ENCODE peak calls at places on chromosomes 6 and 20, in eight cellular contexts. One of them, this sample, is unnamed.

GRCh38 chr20:57087102-57087501 is 179.3 kb downstream of the BMP7 start:
- DNase-seq in RWPE1: no peak
- DNase-seq in Peyer's patch: no peak
- DNase-seq in heart left ventricle: peak; percentile 23
- DNase-seq in lung: no peak
- DNase-seq in neural progenitor cell: no peak
- DNase-seq in left lung: peak; percentile 55
- DNase-seq in hepatocyte: no peak
- DNase-seq in this sample: no peak

GRCh38 chr20:20407891-20408805 is 40.2 kb downstream of the INSM1 start:
- DNase-seq in Peyer's patch: no peak
- DNase-seq in lung: no peak
- DNase-seq in left lung: no peak
- DNase-seq in heart left ventricle: no peak
- DNase-seq in hepatocyte: no peak
- DNase-seq in neural progenitor cell: peak; percentile 18
- DNase-seq in RWPE1: no peak
- DNase-seq in this sample: peak; percentile 74

GRCh38 chr6:170062209-170062903 is 228.5 kb downstream of the DLL1 start:
- DNase-seq in neural progenitor cell: no peak
- DNase-seq in lung: no peak
- DNase-seq in left lung: peak; percentile 64
- DNase-seq in RWPE1: no peak
- DNase-seq in heart left ventricle: no peak
- DNase-seq in Peyer's patch: no peak
- DNase-seq in hepatocyte: no peak
- DNase-seq in this sample: peak; percentile 3

GRCh38 chr6:105522626-105523322 is 119.9 kb upstream of the PREP start:
- DNase-seq in heart left ventricle: no peak
- DNase-seq in hepatocyte: no peak
- DNase-seq in RWPE1: peak; percentile 21
- DNase-seq in lung: no peak
- DNase-seq in left lung: no peak
- DNase-seq in neural progenitor cell: no peak
- DNase-seq in Peyer's patch: no peak
- DNase-seq in this sample: no peak

GRCh38 chr6:38239719-38240451 is 399.8 kb downstream of the BTBD9 start:
- DNase-seq in hepatocyte: no peak
- DNase-seq in RWPE1: no peak
- DNase-seq in Peyer's patch: no peak
- DNase-seq in neural progenitor cell: no peak
- DNase-seq in lung: no peak
- DNase-seq in left lung: no peak
- DNase-seq in heart left ventricle: no peak
- DNase-seq in this sample: no peak

GRCh38 chr6:12538881-12539357 is 177.6 kb upstream of the PHACTR1 start:
- DNase-seq in RWPE1: no peak
- DNase-seq in Peyer's patch: no peak
- DNase-seq in lung: no peak
- DNase-seq in left lung: no peak
- DNase-seq in heart left ventricle: peak; percentile 75
- DNase-seq in hepatocyte: peak; percentile 53
- DNase-seq in neural progenitor cell: no peak
- DNase-seq in this sample: no peak

GRCh38 chr6:153616506-153616905 is 422.5 kb upstream of the OPRM1 start:
- DNase-seq in lung: no peak
- DNase-seq in Peyer's patch: no peak
- DNase-seq in heart left ventricle: no peak
- DNase-seq in RWPE1: no peak
- DNase-seq in hepatocyte: no peak
- DNase-seq in neural progenitor cell: peak; percentile 19
- DNase-seq in left lung: no peak
- DNase-seq in this sample: no peak

GRCh38 chr6:32148722-32149576 is 2.8 kb downstream of the PRRT1 start:
- DNase-seq in left lung: peak; percentile 87
- DNase-seq in lung: peak; percentile 63
- DNase-seq in neural progenitor cell: peak; percentile 70
- DNase-seq in Peyer's patch: peak; percentile 27
- DNase-seq in heart left ventricle: peak; percentile 63
- DNase-seq in hepatocyte: peak; percentile 72
- DNase-seq in RWPE1: peak; percentile 64
- DNase-seq in this sample: no peak

GRCh38 chr20:38082894-38083293 is 49.3 kb downstream of the RPRD1B start:
- DNase-seq in left lung: no peak
- DNase-seq in lung: no peak
- DNase-seq in RWPE1: no peak
- DNase-seq in hepatocyte: no peak
- DNase-seq in heart left ventricle: no peak
- DNase-seq in neural progenitor cell: no peak
- DNase-seq in Peyer's patch: no peak
- DNase-seq in this sample: no peak

GRCh38 chr6:135451617-135452190 is 45.8 kb downstream of the AHI1 start:
- DNase-seq in hepatocyte: peak; percentile 55
- DNase-seq in RWPE1: peak; percentile 5
- DNase-seq in left lung: no peak
- DNase-seq in Peyer's patch: no peak
- DNase-seq in neural progenitor cell: peak; percentile 44
- DNase-seq in lung: no peak
- DNase-seq in heart left ventricle: no peak
- DNase-seq in this sample: no peak

GRCh38 chr20:59912609-59913008 is 20.8 kb downstream of the SYCP2 start:
- DNase-seq in heart left ventricle: no peak
- DNase-seq in lung: no peak
- DNase-seq in left lung: no peak
- DNase-seq in neural progenitor cell: no peak
- DNase-seq in hepatocyte: no peak
- DNase-seq in Peyer's patch: no peak
- DNase-seq in RWPE1: no peak
- DNase-seq in this sample: no peak

GRCh38 chr6:94902974-94903628 is 674.2 kb upstream of the MANEA start:
- DNase-seq in heart left ventricle: no peak
- DNase-seq in left lung: no peak
- DNase-seq in neural progenitor cell: peak; percentile 26
- DNase-seq in RWPE1: no peak
- DNase-seq in Peyer's patch: no peak
- DNase-seq in lung: no peak
- DNase-seq in hepatocyte: no peak
- DNase-seq in this sample: no peak

GRCh38 chr6:111204881-111205280 is 117.6 kb downstream of the SLC16A10 start:
- DNase-seq in lung: no peak
- DNase-seq in heart left ventricle: no peak
- DNase-seq in hepatocyte: no peak
- DNase-seq in RWPE1: no peak
- DNase-seq in Peyer's patch: no peak
- DNase-seq in neural progenitor cell: no peak
- DNase-seq in left lung: no peak
- DNase-seq in this sample: no peak

GRCh38 chr6:44339301-44339700 is 3.1 kb upstream of the SPATS1 start:
- DNase-seq in RWPE1: no peak
- DNase-seq in Peyer's patch: no peak
- DNase-seq in hepatocyte: no peak
- DNase-seq in heart left ventricle: no peak
- DNase-seq in lung: no peak
- DNase-seq in neural progenitor cell: no peak
- DNase-seq in left lung: no peak
- DNase-seq in this sample: no peak

DNA sequence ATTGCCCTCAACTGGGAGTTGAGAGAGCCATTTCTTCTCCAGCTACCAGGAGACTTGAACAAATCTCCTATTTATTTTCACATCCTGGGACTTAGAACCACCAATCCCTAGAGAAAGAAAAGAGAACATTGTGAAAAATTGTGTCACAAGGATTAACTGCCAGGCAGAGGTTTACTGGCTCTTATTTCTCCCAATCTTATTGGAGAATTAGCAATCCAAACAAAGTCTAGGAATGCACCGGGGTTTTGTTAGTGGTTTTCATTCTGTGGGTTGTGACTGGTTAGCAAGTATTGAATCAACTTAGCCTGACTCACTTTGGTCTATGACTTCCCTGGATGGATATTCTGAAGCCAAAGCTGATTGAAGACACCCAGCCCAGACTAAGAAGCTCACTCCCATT is 21.2 kb upstream of the ENPP5 start:
- DNase-seq in RWPE1: no peak
- DNase-seq in hepatocyte: no peak
- DNase-seq in lung: no peak
- DNase-seq in heart left ventricle: no peak
- DNase-seq in left lung: no peak
- DNase-seq in neural progenitor cell: no peak
- DNase-seq in Peyer's patch: no peak
- DNase-seq in this sample: no peak
- TF ChIP-seq CTCF in RWPE1: no peak
- TF ChIP-seq CTCF in hepatocyte: no peak
- TF ChIP-seq CTCF in lung: no peak
- TF ChIP-seq CTCF in heart left ventricle: no peak
- TF ChIP-seq CTCF in left lung: no peak
- TF ChIP-seq CTCF in neural progenitor cell: no peak
- TF ChIP-seq CTCF in Peyer's patch: no peak
- TF ChIP-seq CTCF in this sample: no peak

GRCh38 chr6:52496609-52497008 is 76.5 kb downstream of the EFHC1 start:
- DNase-seq in heart left ventricle: no peak
- DNase-seq in neural progenitor cell: no peak
- DNase-seq in left lung: no peak
- DNase-seq in hepatocyte: no peak
- DNase-seq in RWPE1: no peak
- DNase-seq in Peyer's patch: no peak
- DNase-seq in lung: no peak
- DNase-seq in this sample: no peak
- H3K27ac ChIP-seq in heart left ventricle: no peak overlapping the region
- H3K27ac ChIP-seq in neural progenitor cell: no peak overlapping the region
- H3K27ac ChIP-seq in left lung: no peak overlapping the region
- H3K27ac ChIP-seq in hepatocyte: no peak overlapping the region
- H3K27ac ChIP-seq in RWPE1: no peak overlapping the region
- H3K27ac ChIP-seq in Peyer's patch: no peak overlapping the region
- H3K27ac ChIP-seq in lung: no peak overlapping the region
- H3K27ac ChIP-seq in this sample: no peak overlapping the region

GRCh38 chr6:40588070-40588384 is 863 bp upstream of the LRFN2 start:
- DNase-seq in lung: no peak
- DNase-seq in Peyer's patch: no peak
- DNase-seq in RWPE1: no peak
- DNase-seq in neural progenitor cell: no peak
- DNase-seq in left lung: no peak
- DNase-seq in hepatocyte: no peak
- DNase-seq in heart left ventricle: no peak
- DNase-seq in this sample: no peak
- TF ChIP-seq CTCF in lung: no peak
- TF ChIP-seq CTCF in Peyer's patch: no peak
- TF ChIP-seq CTCF in RWPE1: peak; percentile 2
- TF ChIP-seq CTCF in neural progenitor cell: no peak
- TF ChIP-seq CTCF in left lung: no peak
- TF ChIP-seq CTCF in hepatocyte: peak; percentile 53
- TF ChIP-seq CTCF in heart left ventricle: no peak
- TF ChIP-seq CTCF in this sample: no peak

GRCh38 chr20:50202677-50203076 is 12.0 kb downstream of the CEBPB start:
- DNase-seq in lung: no peak
- DNase-seq in Peyer's patch: no peak
- DNase-seq in hepatocyte: no peak
- DNase-seq in neural progenitor cell: no peak
- DNase-seq in heart left ventricle: no peak
- DNase-seq in RWPE1: no peak
- DNase-seq in left lung: no peak
- DNase-seq in this sample: no peak

GRCh38 chr20:50208085-50208491 is 17.5 kb downstream of the CEBPB start:
- DNase-seq in hepatocyte: no peak
- DNase-seq in lung: no peak
- DNase-seq in neural progenitor cell: no peak
- DNase-seq in Peyer's patch: no peak
- DNase-seq in heart left ventricle: no peak
- DNase-seq in left lung: no peak
- DNase-seq in RWPE1: no peak
- DNase-seq in this sample: no peak

GRCh38 chr20:50200482-50201104 is 10.0 kb downstream of the CEBPB start:
- DNase-seq in left lung: no peak
- DNase-seq in RWPE1: no peak
- DNase-seq in Peyer's patch: no peak
- DNase-seq in heart left ventricle: no peak
- DNase-seq in hepatocyte: no peak
- DNase-seq in neural progenitor cell: no peak
- DNase-seq in lung: no peak
- DNase-seq in this sample: no peak

GRCh38 chr20:50207026-50207425 is 16.4 kb downstream of the CEBPB start:
- DNase-seq in heart left ventricle: no peak
- DNase-seq in hepatocyte: no peak
- DNase-seq in Peyer's patch: no peak
- DNase-seq in neural progenitor cell: no peak
- DNase-seq in left lung: no peak
- DNase-seq in RWPE1: no peak
- DNase-seq in lung: no peak
- DNase-seq in this sample: no peak

DNA sequence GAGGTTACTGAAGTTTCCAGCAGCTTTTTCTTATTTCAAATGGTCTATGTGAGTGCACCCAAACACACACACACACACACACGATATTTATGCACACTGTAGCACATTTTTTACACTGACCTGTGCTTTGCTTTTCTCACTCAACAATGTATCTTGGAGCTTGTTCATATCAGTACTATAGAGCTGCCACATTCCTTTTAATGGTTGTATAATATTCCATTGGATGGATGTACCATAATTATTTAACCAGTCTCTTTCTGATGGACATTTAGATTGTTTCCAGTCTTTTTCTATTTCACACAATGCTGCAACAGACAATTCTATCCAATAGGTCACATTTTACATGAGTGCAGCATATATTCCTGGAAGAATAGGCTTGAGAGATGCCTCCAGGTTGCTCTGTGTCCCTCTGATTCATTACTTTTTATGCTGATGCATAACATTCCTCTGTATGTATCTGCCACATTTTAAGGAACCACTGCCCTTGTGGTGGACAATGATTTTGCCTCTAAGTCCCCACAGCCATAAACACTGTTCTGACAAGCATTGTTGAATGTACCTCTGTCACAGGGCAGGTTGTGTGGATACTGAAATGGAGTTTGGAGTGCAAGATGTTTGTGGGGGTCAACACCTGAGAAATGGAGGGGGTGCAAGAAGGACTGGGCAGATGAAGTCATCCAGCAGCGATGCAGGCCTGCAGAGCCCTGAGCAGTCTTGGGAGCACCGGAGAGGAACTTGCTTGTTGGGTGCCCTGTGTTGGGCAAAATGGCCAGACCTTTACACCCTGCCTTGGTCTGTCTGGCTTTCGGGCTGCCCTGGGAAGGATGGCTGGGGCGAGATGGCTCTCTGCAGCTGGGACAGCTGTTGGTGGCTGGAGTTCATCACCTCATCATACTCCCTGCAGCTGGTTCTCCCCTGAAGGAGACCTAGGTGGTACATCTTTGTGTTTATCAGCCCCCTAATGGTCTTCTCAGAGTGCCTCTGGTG is 13.6 kb downstream of the CEBPB start:
- DNase-seq in neural progenitor cell: no peak
- DNase-seq in RWPE1: no peak
- DNase-seq in lung: no peak
- DNase-seq in heart left ventricle: no peak
- DNase-seq in hepatocyte: no peak
- DNase-seq in left lung: no peak
- DNase-seq in Peyer's patch: no peak
- DNase-seq in this sample: no peak
- H3K27ac ChIP-seq in neural progenitor cell: no peak overlapping the region
- H3K27ac ChIP-seq in RWPE1: no peak overlapping the region
- H3K27ac ChIP-seq in lung: no peak overlapping the region
- H3K27ac ChIP-seq in heart left ventricle: no peak overlapping the region
- H3K27ac ChIP-seq in hepatocyte: no peak overlapping the region
- H3K27ac ChIP-seq in left lung: no peak overlapping the region
- H3K27ac ChIP-seq in Peyer's patch: no peak overlapping the region
- H3K27ac ChIP-seq in this sample: no peak overlapping the region

This sample was measured in WERI-Rb-1.